ENCODE peak calls at places on chromosomes 6 and 20, in four cellular contexts. G is effector memory CD4-positive, alpha-beta T cell; D is ovary; R is WERI-Rb-1. O is an unnamed sample.

GRCh38 chr20:59933849-59934585 is 580 bp upstream of the SYCP2 start:
- DNase-seq in R (peak; percentile 78), G (peak; percentile 59), D (peak; percentile 64), O (peak; percentile 74)

GRCh38 chr20:23988561-23988960 is at the start of gene GGTLC1:
- DNase-seq in D (no peak), R (no peak), G (no peak), O (no peak)

GRCh38 chr20:62977613-62978558 is 25.4 kb downstream of the SLC17A9 start:
- DNase-seq in G (peak; percentile 80), D (no peak), R (no peak), O (no peak)

GRCh38 chr6:121510568-121511177 is 75.2 kb downstream of the GJA1 start:
- DNase-seq in R (no peak), G (no peak), D (no peak), O (no peak)

GRCh38 chr6:159106627-159107241 is 61.9 kb upstream of the TAGAP start:
- DNase-seq in G (peak; percentile 89), R (peak; percentile 54), D (no peak), O (peak; percentile 62)

GRCh38 chr20:64203037-64203777 is 39.0 kb downstream of the MYT1 start:
- DNase-seq in G (no peak), R (peak; percentile 47), D (no peak), O (peak; percentile 30)

GRCh38 chr6:148830614-148831013 is 83.8 kb downstream of the UST start:
- DNase-seq in D (no peak), R (no peak), G (no peak), O (no peak)

GRCh38 chr20:41316602-41317535 is 662 bp downstream of the ZHX3 start:
- DNase-seq in D (peak; percentile 78), G (peak; percentile 61), R (peak; percentile 82), O (peak; percentile 60)

GRCh38 chr20:49545572-49545971 is 22.4 kb downstream of the PTGIS start:
- DNase-seq in R (no peak), G (no peak), D (no peak), O (no peak)

GRCh38 chr6:157493576-157493975 is 112.6 kb downstream of the ZDHHC14 start:
- DNase-seq in R (no peak), G (no peak), D (no peak), O (no peak)

GRCh38 chr6:157498817-157499216 is 117.8 kb downstream of the ZDHHC14 start:
- DNase-seq in D (no peak), G (no peak), R (no peak), O (no peak)

GRCh38 chr6:157494132-157494705 is 113.2 kb downstream of the ZDHHC14 start:
- DNase-seq in R (no peak), D (no peak), G (no peak), O (no peak)

GRCh38 chr6:157497579-157497978 is 116.6 kb downstream of the ZDHHC14 start:
- DNase-seq in D (no peak), R (no peak), G (no peak), O (no peak)

GRCh38 chr6:157496534-157497095 is 115.6 kb downstream of the ZDHHC14 start:
- DNase-seq in G (no peak), D (no peak), R (no peak), O (no peak)
- H3K27ac ChIP-seq in G (no peak overlapping the region), D (no peak overlapping the region), R (no peak overlapping the region), O (no peak overlapping the region)

DNA sequence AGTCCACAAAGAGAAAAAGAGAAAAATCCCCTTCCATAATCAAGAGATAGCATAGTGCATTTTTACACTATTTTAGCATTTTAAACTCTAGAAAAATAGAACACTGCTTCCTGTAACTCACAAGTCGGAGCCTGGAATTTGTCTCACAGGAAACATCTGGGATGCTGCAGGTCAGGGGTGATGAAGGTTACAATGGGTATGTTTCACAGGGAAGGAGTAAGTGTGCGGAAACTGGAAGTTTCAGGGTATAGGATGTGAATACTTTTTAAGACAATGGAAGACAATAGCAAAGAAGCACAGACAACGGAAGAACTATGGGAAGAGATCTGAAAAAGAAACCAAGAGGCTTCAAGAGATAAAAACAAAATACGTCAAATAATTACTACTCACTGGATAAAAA is 361.0 kb upstream of the MARCKS start:
- DNase-seq in D (no peak), R (no peak), G (no peak), O (no peak)
- H3K27ac ChIP-seq in D (no peak overlapping the region), R (no peak overlapping the region), G (no peak overlapping the region), O (no peak overlapping the region)

DNA sequence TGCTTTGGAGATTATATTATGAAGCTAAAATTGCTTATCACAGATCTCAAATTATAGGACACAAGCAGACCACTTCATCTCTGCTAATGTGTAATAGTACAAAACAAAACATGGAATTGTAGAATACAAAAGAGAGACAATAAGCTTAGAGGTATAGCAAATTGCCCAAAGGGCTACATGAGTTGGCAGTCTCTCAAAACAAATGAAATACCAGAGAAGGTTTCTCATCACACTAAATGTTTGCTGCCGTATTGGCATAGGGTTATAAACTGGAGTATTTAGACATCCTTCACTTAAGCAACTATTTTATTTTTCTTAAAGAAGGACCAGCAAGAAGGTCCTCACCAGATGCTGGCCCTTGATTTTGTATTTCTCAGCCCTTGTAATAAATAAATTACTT is 5.9 kb upstream of the EYA4 start:
- DNase-seq in D (no peak), G (no peak), R (no peak), O (no peak)
- H3K27ac ChIP-seq in D (no peak overlapping the region), G (no peak overlapping the region), R (no peak overlapping the region), O (no peak overlapping the region)

DNA sequence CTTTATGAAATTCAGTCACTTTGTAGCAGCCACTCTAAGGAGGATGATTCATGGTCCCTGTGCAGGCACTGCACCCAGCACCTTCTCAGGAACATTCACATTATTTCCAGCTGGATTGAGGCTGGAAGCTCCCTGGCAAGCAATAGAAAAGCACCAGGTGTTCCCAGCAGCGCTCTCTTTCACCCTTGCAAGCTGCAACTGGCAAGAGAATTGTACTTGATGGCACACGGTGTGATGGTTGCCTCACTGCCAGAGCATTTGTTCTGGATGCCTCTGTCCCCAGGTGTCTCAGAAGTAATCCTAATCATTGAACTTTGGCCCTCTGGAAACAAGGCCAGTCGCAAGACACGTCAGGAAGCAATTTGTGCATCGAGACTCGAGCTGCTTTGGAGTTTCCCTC is 24.9 kb upstream of the PHACTR2 start:
- DNase-seq in R (no peak), G (no peak), D (no peak), O (no peak)
- H3K27ac ChIP-seq in R (no peak overlapping the region), G (no peak overlapping the region), D (no peak overlapping the region), O (no peak overlapping the region)

GRCh38 chr20:37314617-37315292 is 25.3 kb downstream of the MANBAL start:
- DNase-seq in R (no peak), D (peak; percentile 70), G (no peak), O (no peak)
- H3K27ac ChIP-seq in R (no peak overlapping the region), D (peak overlapping the region; percentile 89), G (no peak overlapping the region), O (no peak overlapping the region)

DNA sequence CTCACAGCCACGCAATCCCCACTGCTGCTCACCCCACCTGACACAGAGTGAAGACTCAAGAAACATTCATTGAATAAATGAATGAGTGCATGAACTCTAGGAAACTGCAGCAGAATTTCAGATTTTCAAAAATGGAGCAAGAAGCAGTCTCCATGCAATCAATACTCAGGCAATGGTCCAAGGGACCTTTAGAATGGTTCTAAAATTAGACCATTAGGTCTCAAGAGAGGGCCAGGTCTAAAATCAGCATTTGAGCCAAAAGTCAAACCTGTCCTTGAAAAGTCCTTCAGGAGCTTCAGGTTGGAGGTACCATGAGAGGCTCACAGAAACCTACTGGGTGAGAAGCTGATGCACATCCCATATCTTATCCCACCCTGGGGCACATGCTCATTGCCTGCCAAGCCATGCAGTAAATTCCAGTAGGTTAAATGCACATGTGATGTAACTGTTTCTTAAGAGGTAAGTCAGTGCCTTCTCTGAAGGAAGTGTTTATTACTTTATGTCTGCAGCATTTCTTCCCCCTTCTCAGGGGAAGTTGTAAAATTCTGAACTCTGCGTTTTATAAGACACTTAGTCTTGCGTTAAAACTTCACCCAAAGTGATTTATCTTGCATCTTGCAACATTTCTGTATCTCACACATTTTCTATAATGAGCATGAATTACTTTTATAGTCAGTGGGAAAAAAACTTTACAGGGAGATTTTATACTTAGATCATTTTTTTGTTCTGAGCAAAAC is 126.6 kb downstream of the ADAT2 start:
- DNase-seq in G (no peak), D (no peak), R (no peak), O (no peak)
- H3K27ac ChIP-seq in G (no peak overlapping the region), D (no peak overlapping the region), R (no peak overlapping the region), O (no peak overlapping the region)

O was measured in caudate nucleus.